ENCODE peak calls at places on chromosomes 12 and 14, in ten cellular contexts. A, H, J, R, O, L, E, K, U and M are unnamed samples.

GRCh38 chr12:52391618-52392002 is 6.2 kb upstream of the KRT84 start:
- DNase-seq in L (no peak), H (no peak), O (no peak), U (no peak), A (peak), R (no peak), K (peak), E (peak), J (no peak), M (no peak)

GRCh38 chr12:60926256-60926655 is 1330.4 kb downstream of the SLC16A7 start:
- DNase-seq in K (no peak), E (no peak), H (no peak), R (no peak), J (no peak), L (no peak), A (no peak), O (no peak), U (no peak), M (no peak)

GRCh38 chr14:32985881-32986280 is 47.2 kb downstream of the NPAS3 start:
- DNase-seq in E (no peak), H (no peak), A (peak), O (peak), U (no peak), R (no peak), J (no peak), K (no peak), L (no peak), M (no peak)

GRCh38 chr14:57487771-57488170 is 5.9 kb downstream of the CCDC198 start:
- DNase-seq in U (no peak), A (no peak), J (peak), E (no peak), R (no peak), H (no peak), O (peak), K (no peak), L (no peak), M (no peak)

GRCh38 chr12:70796989-70797388 is 123.5 kb downstream of the PTPRR start:
- DNase-seq in H (no peak), E (no peak), L (no peak), U (no peak), R (no peak), J (no peak), O (no peak), A (no peak), K (no peak), M (no peak)

GRCh38 chr14:31787377-31787776 is 226.2 kb downstream of the NUBPL start:
- DNase-seq in H (peak), A (no peak), U (no peak), K (no peak), E (no peak), O (no peak), R (no peak), J (no peak), L (no peak), M (peak)

GRCh38 chr12:50246873-50247612 is 36.3 kb downstream of the LIMA1 start:
- DNase-seq in E (peak), H (peak), R (no peak), A (peak), U (no peak), K (no peak), J (peak), L (peak), O (peak), M (peak)

GRCh38 chr14:104821229-104821945 is 20.5 kb downstream of the ZBTB42 start:
- DNase-seq in E (no peak), R (no peak), J (no peak), H (no peak), K (peak), U (no peak), L (no peak), O (no peak), A (no peak), M (peak)

GRCh38 chr14:95979339-95980042 is 59.7 kb upstream of the C14orf132 start:
- DNase-seq in R (no peak), L (no peak), K (no peak), E (no peak), U (no peak), H (no peak), J (peak), O (no peak), A (no peak), M (no peak)

GRCh38 chr14:31265701-31266398 is 58.3 kb upstream of the HECTD1 start:
- DNase-seq in H (no peak), E (peak), O (peak), K (no peak), U (no peak), L (no peak), R (no peak), A (no peak), J (no peak), M (peak)

GRCh38 chr12:130965668-130966067 is 12.0 kb downstream of the ADGRD1 start:
- DNase-seq in U (no peak), J (no peak), A (no peak), R (no peak), O (no peak), K (no peak), E (no peak), H (no peak), L (no peak), M (no peak)

GRCh38 chr12:47860279-47860841 is 40.7 kb upstream of the HDAC7 start:
- DNase-seq in H (no peak), U (no peak), J (no peak), L (no peak), A (no peak), O (no peak), K (no peak), E (no peak), R (no peak), M (no peak)

GRCh38 chr14:51507556-51508511 is 143.9 kb upstream of the FRMD6 start:
- DNase-seq in U (no peak), R (no peak), A (peak), L (no peak), K (peak), E (peak), H (peak), J (peak), O (peak), M (no peak)

GRCh38 chr12:104182144-104182543 is 33.4 kb upstream of the TXNRD1 start:
- DNase-seq in E (peak), L (no peak), A (peak), R (no peak), U (no peak), O (peak), H (no peak), J (no peak), K (no peak), M (no peak)

GRCh38 chr12:93851245-93851665 is 174.1 kb downstream of the CRADD start:
- DNase-seq in K (no peak), E (no peak), O (no peak), H (no peak), L (no peak), R (no peak), A (no peak), U (no peak), J (no peak), M (no peak)

GRCh38 chr14:77025744-77026165 is 2.8 kb downstream of the IRF2BPL start:
- DNase-seq in H (no peak), A (peak), O (no peak), J (no peak), R (no peak), U (no peak), E (no peak), L (no peak), K (peak), M (no peak)

GRCh38 chr14:99321236-99321925 is 49.4 kb upstream of the BCL11B start:
- DNase-seq in O (no peak), J (no peak), R (no peak), K (peak), A (no peak), H (no peak), E (no peak), L (no peak), U (no peak), M (no peak)

GRCh38 chr12:81639196-81639595 is 120.0 kb downstream of the PPFIA2 start:
- DNase-seq in J (no peak), K (no peak), A (no peak), U (no peak), E (no peak), O (peak), R (no peak), L (no peak), H (no peak), M (no peak)

GRCh38 chr14:92373336-92373735 is 50.4 kb downstream of the SLC24A4 start:
- DNase-seq in J (no peak), U (no peak), A (no peak), R (no peak), L (no peak), E (no peak), H (no peak), O (peak), K (no peak), M (no peak)

GRCh38 chr14:71693373-71693772 is 238.9 kb upstream of the RGS6 start:
- DNase-seq in L (no peak), A (no peak), E (no peak), J (no peak), K (no peak), H (no peak), O (peak), R (no peak), U (no peak), M (no peak)

GRCh38 chr12:29460082-29460481 is 37.4 kb downstream of the OVCH1 start:
- DNase-seq in J (no peak), U (no peak), L (no peak), R (no peak), E (no peak), H (no peak), K (no peak), A (no peak), O (no peak), M (no peak)

GRCh38 chr14:70289138-70289537 is 70.3 kb downstream of the COX16 start:
- DNase-seq in U (no peak), K (no peak), L (peak), E (no peak), O (no peak), R (no peak), H (no peak), J (no peak), A (no peak), M (peak)

GRCh38 chr12:24839268-24839791 is 109.6 kb downstream of the BCAT1 start:
- DNase-seq in U (no peak), J (no peak), L (peak), H (no peak), A (no peak), E (no peak), K (no peak), O (peak), R (no peak), M (no peak)

GRCh38 chr14:93078830-93079229 is 36.9 kb downstream of the ITPK1 start:
- DNase-seq in H (no peak), O (peak), E (no peak), J (no peak), K (no peak), A (no peak), L (no peak), R (no peak), U (no peak), M (no peak)

GRCh38 chr12:27014085-27014858 is at the start of gene TM7SF3:
- DNase-seq in R (peak), A (peak), K (peak), H (peak), O (peak), E (peak), U (peak), J (peak), L (peak), M (peak)

GRCh38 chr12:67681145-67681778 is 32.7 kb downstream of the DYRK2 start:
- DNase-seq in U (no peak), A (peak), L (no peak), O (peak), H (no peak), K (no peak), E (peak), J (no peak), R (no peak), M (no peak)

GRCh38 chr12:124482901-124483799 is 84.3 kb downstream of the NCOR2 start:
- DNase-seq in E (no peak), L (no peak), R (no peak), H (no peak), A (no peak), J (no peak), O (no peak), K (no peak), U (no peak), M (no peak)

GRCh38 chr12:123260081-123260480 is 11.6 kb downstream of the CDK2AP1 start:
- DNase-seq in H (no peak), U (no peak), A (no peak), O (no peak), R (no peak), E (no peak), K (no peak), L (no peak), J (no peak), M (no peak)

GRCh38 chr14:100694579-100695422 is 31.9 kb upstream of the DLK1 start:
- DNase-seq in H (no peak), U (no peak), J (no peak), E (no peak), L (no peak), K (no peak), O (no peak), R (no peak), A (no peak), M (no peak)

GRCh38 chr14:100071545-100071944 is 6.3 kb downstream of the EVL start:
- DNase-seq in L (no peak), A (no peak), U (no peak), R (no peak), J (no peak), E (no peak), K (no peak), O (no peak), H (no peak), M (no peak)

GRCh38 chr12:42084522-42084921 is 60.2 kb downstream of the GXYLT1 start:
- DNase-seq in U (no peak), R (no peak), L (no peak), A (no peak), J (no peak), K (no peak), E (no peak), O (no peak), H (no peak), M (no peak)

GRCh38 chr12:49885118-49885517 is 18.6 kb downstream of the FAIM2 start:
- DNase-seq in R (no peak), J (no peak), E (no peak), U (no peak), A (no peak), K (no peak), O (no peak), L (no peak), H (no peak), M (no peak)

GRCh38 chr14:89848165-89848564 is 106.4 kb downstream of the EFCAB11 start:
- DNase-seq in J (peak), H (no peak), U (no peak), L (no peak), K (no peak), R (no peak), A (no peak), O (no peak), E (no peak), M (no peak)

GRCh38 chr12:121817648-121818043 is 13.8 kb downstream of the SETD1B start:
- DNase-seq in U (no peak), H (no peak), L (no peak), E (no peak), J (no peak), K (no peak), O (no peak), R (no peak), A (no peak), M (no peak)